ENCODE peak calls at places on chromosome 3, in ten cellular contexts. One of them, this sample, is unnamed. For H3K27me3, the result is how much of the 10 kb centered on the place peaks cover.

GRCh38 chr3:101950510-101950909 is 101.2 kb downstream of the NFKBIZ start:
- DNase-seq in PC-9: no peak
- DNase-seq in Peyer's patch: no peak
- DNase-seq in H7: no peak
- DNase-seq in gastrocnemius medialis: no peak
- DNase-seq in fibroblast of lung: peak
- DNase-seq in heart left ventricle: no peak
- DNase-seq in CD4-positive, alpha-beta memory T cell: no peak
- DNase-seq in prostate gland: no peak
- DNase-seq in AG04450: no peak
- DNase-seq in this sample: no peak

GRCh38 chr3:194961555-194961954 is 275.9 kb downstream of the FAM43A start:
- DNase-seq in PC-9: no peak
- DNase-seq in CD4-positive, alpha-beta memory T cell: no peak
- DNase-seq in fibroblast of lung: no peak
- DNase-seq in H7: no peak
- DNase-seq in AG04450: no peak
- DNase-seq in Peyer's patch: no peak
- DNase-seq in gastrocnemius medialis: no peak
- DNase-seq in heart left ventricle: no peak
- DNase-seq in prostate gland: no peak
- DNase-seq in this sample: no peak

GRCh38 chr3:188133219-188133618 is 20.7 kb upstream of the LPP start:
- DNase-seq in heart left ventricle: no peak
- DNase-seq in H7: no peak
- DNase-seq in CD4-positive, alpha-beta memory T cell: no peak
- DNase-seq in PC-9: no peak
- DNase-seq in fibroblast of lung: peak
- DNase-seq in gastrocnemius medialis: no peak
- DNase-seq in AG04450: no peak
- DNase-seq in prostate gland: no peak
- DNase-seq in Peyer's patch: no peak
- DNase-seq in this sample: no peak

GRCh38 chr3:32432711-32433530 is 41.3 kb downstream of the CMTM7 start:
- DNase-seq in fibroblast of lung: no peak
- DNase-seq in CD4-positive, alpha-beta memory T cell: peak
- DNase-seq in prostate gland: no peak
- DNase-seq in Peyer's patch: no peak
- DNase-seq in heart left ventricle: no peak
- DNase-seq in H7: no peak
- DNase-seq in AG04450: no peak
- DNase-seq in PC-9: no peak
- DNase-seq in gastrocnemius medialis: peak
- DNase-seq in this sample: no peak

GRCh38 chr3:35677797-35678196 is 38.5 kb downstream of the ARPP21 start:
- DNase-seq in PC-9: no peak
- DNase-seq in CD4-positive, alpha-beta memory T cell: no peak
- DNase-seq in H7: no peak
- DNase-seq in prostate gland: no peak
- DNase-seq in Peyer's patch: no peak
- DNase-seq in gastrocnemius medialis: no peak
- DNase-seq in fibroblast of lung: peak
- DNase-seq in AG04450: no peak
- DNase-seq in heart left ventricle: no peak
- DNase-seq in this sample: no peak

GRCh38 chr3:171841620-171842000 is 1.5 kb upstream of the TMEM212 start:
- DNase-seq in CD4-positive, alpha-beta memory T cell: no peak
- DNase-seq in prostate gland: no peak
- DNase-seq in AG04450: no peak
- DNase-seq in H7: no peak
- DNase-seq in PC-9: no peak
- DNase-seq in fibroblast of lung: peak
- DNase-seq in Peyer's patch: no peak
- DNase-seq in heart left ventricle: no peak
- DNase-seq in gastrocnemius medialis: no peak
- DNase-seq in this sample: no peak

GRCh38 chr3:156037356-156037755 is 83.0 kb upstream of the KCNAB1 start:
- DNase-seq in fibroblast of lung: no peak
- DNase-seq in PC-9: no peak
- DNase-seq in CD4-positive, alpha-beta memory T cell: no peak
- DNase-seq in prostate gland: no peak
- DNase-seq in Peyer's patch: no peak
- DNase-seq in gastrocnemius medialis: no peak
- DNase-seq in AG04450: no peak
- DNase-seq in H7: no peak
- DNase-seq in heart left ventricle: no peak
- DNase-seq in this sample: no peak

GRCh38 chr3:179729086-179729485 is 76.2 kb downstream of the USP13 start:
- DNase-seq in gastrocnemius medialis: no peak
- DNase-seq in Peyer's patch: no peak
- DNase-seq in heart left ventricle: no peak
- DNase-seq in PC-9: no peak
- DNase-seq in fibroblast of lung: no peak
- DNase-seq in prostate gland: no peak
- DNase-seq in CD4-positive, alpha-beta memory T cell: no peak
- DNase-seq in H7: no peak
- DNase-seq in AG04450: no peak
- DNase-seq in this sample: no peak

GRCh38 chr3:47324278-47324865 is 41.6 kb downstream of the KLHL18 start:
- DNase-seq in gastrocnemius medialis: peak
- DNase-seq in AG04450: peak
- DNase-seq in Peyer's patch: peak
- DNase-seq in H7: peak
- DNase-seq in CD4-positive, alpha-beta memory T cell: peak
- DNase-seq in fibroblast of lung: peak
- DNase-seq in prostate gland: peak
- DNase-seq in PC-9: peak
- DNase-seq in heart left ventricle: peak
- DNase-seq in this sample: no peak

GRCh38 chr3:119998166-119998565 is 96.1 kb downstream of the GSK3B start:
- DNase-seq in CD4-positive, alpha-beta memory T cell: no peak
- DNase-seq in fibroblast of lung: no peak
- DNase-seq in AG04450: no peak
- DNase-seq in Peyer's patch: no peak
- DNase-seq in PC-9: no peak
- DNase-seq in gastrocnemius medialis: no peak
- DNase-seq in heart left ventricle: no peak
- DNase-seq in prostate gland: no peak
- DNase-seq in H7: no peak
- DNase-seq in this sample: no peak

GRCh38 chr3:97559398-97559797 is 205.2 kb upstream of the ARL6 start:
- DNase-seq in PC-9: no peak
- DNase-seq in heart left ventricle: no peak
- DNase-seq in AG04450: no peak
- DNase-seq in prostate gland: no peak
- DNase-seq in CD4-positive, alpha-beta memory T cell: no peak
- DNase-seq in gastrocnemius medialis: no peak
- DNase-seq in H7: no peak
- DNase-seq in Peyer's patch: no peak
- DNase-seq in fibroblast of lung: no peak
- DNase-seq in this sample: no peak

GRCh38 chr3:156448300-156448699 is 106.6 kb downstream of the SSR3 start:
- DNase-seq in heart left ventricle: no peak
- DNase-seq in AG04450: no peak
- DNase-seq in H7: peak
- DNase-seq in prostate gland: no peak
- DNase-seq in gastrocnemius medialis: no peak
- DNase-seq in fibroblast of lung: peak
- DNase-seq in PC-9: no peak
- DNase-seq in Peyer's patch: peak
- DNase-seq in CD4-positive, alpha-beta memory T cell: peak
- DNase-seq in this sample: no peak

GRCh38 chr3:153169793-153170386 is 7.9 kb downstream of the RAP2B start:
- DNase-seq in gastrocnemius medialis: no peak
- DNase-seq in heart left ventricle: no peak
- DNase-seq in prostate gland: no peak
- DNase-seq in fibroblast of lung: no peak
- DNase-seq in AG04450: no peak
- DNase-seq in H7: no peak
- DNase-seq in Peyer's patch: no peak
- DNase-seq in PC-9: no peak
- DNase-seq in CD4-positive, alpha-beta memory T cell: no peak
- DNase-seq in this sample: no peak

GRCh38 chr3:53072653-53073552 is 27.0 kb upstream of the SFMBT1 start:
- DNase-seq in H7: peak
- DNase-seq in PC-9: peak
- DNase-seq in Peyer's patch: peak
- DNase-seq in heart left ventricle: peak
- DNase-seq in gastrocnemius medialis: peak
- DNase-seq in fibroblast of lung: peak
- DNase-seq in prostate gland: peak
- DNase-seq in AG04450: peak
- DNase-seq in CD4-positive, alpha-beta memory T cell: peak
- DNase-seq in this sample: peak

GRCh38 chr3:36653095-36653494 is 111.3 kb downstream of the DCLK3 start:
- DNase-seq in AG04450: no peak
- DNase-seq in H7: no peak
- DNase-seq in PC-9: peak
- DNase-seq in fibroblast of lung: peak
- DNase-seq in prostate gland: no peak
- DNase-seq in gastrocnemius medialis: no peak
- DNase-seq in heart left ventricle: no peak
- DNase-seq in Peyer's patch: no peak
- DNase-seq in CD4-positive, alpha-beta memory T cell: no peak
- DNase-seq in this sample: no peak

GRCh38 chr3:135008326-135008725 is 213.3 kb downstream of the EPHB1 start:
- DNase-seq in H7: no peak
- DNase-seq in heart left ventricle: no peak
- DNase-seq in CD4-positive, alpha-beta memory T cell: no peak
- DNase-seq in prostate gland: no peak
- DNase-seq in PC-9: no peak
- DNase-seq in Peyer's patch: no peak
- DNase-seq in fibroblast of lung: no peak
- DNase-seq in gastrocnemius medialis: no peak
- DNase-seq in AG04450: no peak
- DNase-seq in this sample: no peak

GRCh38 chr3:134797080-134797801 is 2.2 kb downstream of the EPHB1 start:
- DNase-seq in CD4-positive, alpha-beta memory T cell: no peak
- DNase-seq in gastrocnemius medialis: no peak
- DNase-seq in AG04450: no peak
- DNase-seq in prostate gland: no peak
- DNase-seq in heart left ventricle: no peak
- DNase-seq in Peyer's patch: no peak
- DNase-seq in PC-9: no peak
- DNase-seq in H7: peak
- DNase-seq in fibroblast of lung: no peak
- DNase-seq in this sample: no peak

GRCh38 chr3:178062126-178062525 is 474.1 kb upstream of the KCNMB2 start:
- DNase-seq in PC-9: no peak
- DNase-seq in AG04450: no peak
- DNase-seq in gastrocnemius medialis: no peak
- DNase-seq in H7: no peak
- DNase-seq in prostate gland: no peak
- DNase-seq in CD4-positive, alpha-beta memory T cell: no peak
- DNase-seq in Peyer's patch: no peak
- DNase-seq in fibroblast of lung: peak
- DNase-seq in heart left ventricle: no peak
- DNase-seq in this sample: no peak

GRCh38 chr3:135090020-135090717 is 295.1 kb downstream of the EPHB1 start:
- DNase-seq in H7: no peak
- DNase-seq in heart left ventricle: no peak
- DNase-seq in AG04450: no peak
- DNase-seq in CD4-positive, alpha-beta memory T cell: no peak
- DNase-seq in gastrocnemius medialis: no peak
- DNase-seq in PC-9: no peak
- DNase-seq in Peyer's patch: no peak
- DNase-seq in fibroblast of lung: no peak
- DNase-seq in prostate gland: no peak
- DNase-seq in this sample: no peak

GRCh38 chr3:11570789-11571495 is 72.8 kb downstream of the VGLL4 start:
- DNase-seq in heart left ventricle: no peak
- DNase-seq in AG04450: no peak
- DNase-seq in gastrocnemius medialis: no peak
- DNase-seq in prostate gland: no peak
- DNase-seq in Peyer's patch: no peak
- DNase-seq in PC-9: no peak
- DNase-seq in fibroblast of lung: peak
- DNase-seq in CD4-positive, alpha-beta memory T cell: no peak
- DNase-seq in H7: no peak
- DNase-seq in this sample: no peak
- H3K27me3 ChIP-seq in heart left ventricle: under half
- H3K27me3 ChIP-seq in AG04450: under half
- H3K27me3 ChIP-seq in gastrocnemius medialis: under half
- H3K27me3 ChIP-seq in prostate gland: under half
- H3K27me3 ChIP-seq in Peyer's patch: under half
- H3K27me3 ChIP-seq in PC-9: under half
- H3K27me3 ChIP-seq in fibroblast of lung: under half
- H3K27me3 ChIP-seq in CD4-positive, alpha-beta memory T cell: under half
- H3K27me3 ChIP-seq in H7: under half
- H3K27me3 ChIP-seq in this sample: under half

DNA sequence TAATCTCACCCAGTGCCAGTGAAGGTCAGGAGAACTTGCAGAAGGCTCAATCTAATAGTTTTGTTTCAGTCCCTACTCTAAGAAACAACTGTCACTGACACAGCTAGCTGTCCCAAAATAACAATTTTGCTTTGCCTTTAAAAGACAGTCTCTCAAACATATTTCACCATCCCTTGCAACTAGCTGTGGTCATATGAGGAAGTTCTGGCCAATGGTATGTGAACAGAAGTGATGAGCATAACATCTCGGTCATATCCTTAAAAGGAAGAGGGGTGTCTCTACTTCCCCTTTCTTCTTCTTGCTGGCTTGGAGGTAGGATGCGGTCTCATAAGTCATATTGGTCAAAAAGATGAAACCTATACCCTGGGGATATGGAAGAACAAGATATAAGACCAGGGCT is 198.1 kb downstream of the NEK10 start:
- DNase-seq in PC-9: no peak
- DNase-seq in H7: no peak
- DNase-seq in AG04450: no peak
- DNase-seq in gastrocnemius medialis: no peak
- DNase-seq in prostate gland: no peak
- DNase-seq in fibroblast of lung: no peak
- DNase-seq in heart left ventricle: no peak
- DNase-seq in CD4-positive, alpha-beta memory T cell: no peak
- DNase-seq in Peyer's patch: no peak
- DNase-seq in this sample: no peak
- H3K4me3 ChIP-seq in PC-9: no peak
- H3K4me3 ChIP-seq in H7: no peak
- H3K4me3 ChIP-seq in AG04450: no peak
- H3K4me3 ChIP-seq in gastrocnemius medialis: no peak
- H3K4me3 ChIP-seq in prostate gland: no peak
- H3K4me3 ChIP-seq in fibroblast of lung: no peak
- H3K4me3 ChIP-seq in heart left ventricle: no peak
- H3K4me3 ChIP-seq in CD4-positive, alpha-beta memory T cell: no peak
- H3K4me3 ChIP-seq in Peyer's patch: no peak
- H3K4me3 ChIP-seq in this sample: no peak

GRCh38 chr3:149844073-149844472 is 31.1 kb downstream of the RNF13 start:
- DNase-seq in gastrocnemius medialis: no peak
- DNase-seq in AG04450: no peak
- DNase-seq in H7: no peak
- DNase-seq in CD4-positive, alpha-beta memory T cell: no peak
- DNase-seq in PC-9: no peak
- DNase-seq in Peyer's patch: no peak
- DNase-seq in fibroblast of lung: no peak
- DNase-seq in prostate gland: no peak
- DNase-seq in heart left ventricle: no peak
- DNase-seq in this sample: no peak
- H3K27me3 ChIP-seq in gastrocnemius medialis: under half
- H3K27me3 ChIP-seq in AG04450: under half
- H3K27me3 ChIP-seq in H7: under half
- H3K27me3 ChIP-seq in CD4-positive, alpha-beta memory T cell: under half
- H3K27me3 ChIP-seq in PC-9: under half
- H3K27me3 ChIP-seq in Peyer's patch: under half
- H3K27me3 ChIP-seq in fibroblast of lung: under half
- H3K27me3 ChIP-seq in prostate gland: under half
- H3K27me3 ChIP-seq in heart left ventricle: under half
- H3K27me3 ChIP-seq in this sample: under half

GRCh38 chr3:58434511-58434910 is 879 bp upstream of the PDHB start:
- DNase-seq in PC-9: no peak
- DNase-seq in gastrocnemius medialis: no peak
- DNase-seq in Peyer's patch: no peak
- DNase-seq in AG04450: no peak
- DNase-seq in prostate gland: no peak
- DNase-seq in H7: no peak
- DNase-seq in fibroblast of lung: no peak
- DNase-seq in CD4-positive, alpha-beta memory T cell: no peak
- DNase-seq in heart left ventricle: no peak
- DNase-seq in this sample: no peak
- H3K4me3 ChIP-seq in PC-9: no peak
- H3K4me3 ChIP-seq in gastrocnemius medialis: no peak
- H3K4me3 ChIP-seq in Peyer's patch: no peak
- H3K4me3 ChIP-seq in AG04450: no peak
- H3K4me3 ChIP-seq in prostate gland: no peak
- H3K4me3 ChIP-seq in H7: no peak
- H3K4me3 ChIP-seq in fibroblast of lung: no peak
- H3K4me3 ChIP-seq in CD4-positive, alpha-beta memory T cell: no peak
- H3K4me3 ChIP-seq in heart left ventricle: no peak
- H3K4me3 ChIP-seq in this sample: no peak

This sample was measured in lower lobe of right lung.